ENCODE peak calls at places on chromosomes 7 and 10, in eight cellular contexts. E is H1, X is ovary, B is transverse colon, Y is A549, S is tibial nerve, L is K562, K is suprapubic skin. M is an unnamed sample.

GRCh38 chr10:70582793-70583700 is 19.5 kb downstream of the PRF1 start:
- DNase-seq in Y (no peak), E (no peak), B (no peak), L (no peak), S (no peak), X (no peak), K (no peak), M (no peak)

GRCh38 chr7:94182066-94182465 is 177.9 kb upstream of the BET1 start:
- DNase-seq in L (no peak), E (no peak), Y (peak), B (no peak), S (no peak), X (no peak), K (no peak), M (no peak)

GRCh38 chr10:28677889-28678686 is 767 bp downstream of the BAMBI start:
- DNase-seq in L (peak), E (peak), B (peak), X (peak), S (no peak), Y (no peak), K (peak), M (peak)

GRCh38 chr7:78576196-78576595 is 777.6 kb downstream of the PHTF2 start:
- DNase-seq in K (no peak), Y (no peak), S (no peak), E (no peak), L (no peak), B (no peak), X (no peak), M (no peak)

GRCh38 chr7:23277359-23277989 is 21.7 kb upstream of the MALSU1 start:
- DNase-seq in B (no peak), L (peak), X (no peak), Y (peak), E (no peak), S (peak), K (no peak), M (no peak)

GRCh38 chr10:121722665-121723064 is 124.4 kb upstream of the FGFR2 start:
- DNase-seq in S (no peak), X (no peak), Y (no peak), E (no peak), L (no peak), K (no peak), B (no peak), M (no peak)

GRCh38 chr10:102119417-102120141 is 589 bp downstream of the LDB1 start:
- DNase-seq in B (peak), S (peak), E (peak), K (peak), L (peak), Y (peak), X (peak), M (peak)

GRCh38 chr7:78197447-78197846 is 398.9 kb downstream of the PHTF2 start:
- DNase-seq in B (no peak), S (no peak), K (no peak), Y (no peak), E (no peak), L (no peak), X (no peak), M (no peak)

GRCh38 chr10:117729156-117729555 is 186.6 kb downstream of the EMX2 start:
- DNase-seq in K (no peak), X (no peak), B (no peak), S (no peak), E (no peak), Y (no peak), L (no peak), M (no peak)

GRCh38 chr10:46557319-46558140 is 1.1 kb upstream of the GPRIN2 start:
- DNase-seq in S (peak), E (peak), K (peak), L (no peak), Y (no peak), X (peak), B (peak), M (peak)

GRCh38 chr7:73517241-73517995 is 4.7 kb downstream of the BAZ1B start:
- DNase-seq in S (no peak), K (no peak), E (no peak), L (no peak), X (no peak), B (peak), Y (no peak), M (no peak)

GRCh38 chr10:93827035-93827804 is 66.6 kb upstream of the SLC35G1 start:
- DNase-seq in X (no peak), E (no peak), B (no peak), K (no peak), Y (no peak), S (no peak), L (no peak), M (no peak)

GRCh38 chr10:6399879-6400278 is 180.2 kb downstream of the PRKCQ start:
- DNase-seq in E (no peak), X (no peak), K (no peak), S (no peak), Y (no peak), B (no peak), L (no peak), M (no peak)

GRCh38 chr10:73967022-73967429 is 30.9 kb upstream of the VCL start:
- DNase-seq in Y (no peak), E (peak), S (no peak), B (no peak), L (no peak), K (no peak), X (no peak), M (no peak)

GRCh38 chr10:132162590-132163277 is 24.0 kb upstream of the DPYSL4 start:
- DNase-seq in S (no peak), B (peak), Y (no peak), X (no peak), E (no peak), L (no peak), K (no peak), M (peak)

GRCh38 chr7:130063036-130063435 is 7.3 kb upstream of the KLHDC10 start:
- DNase-seq in K (peak), X (no peak), B (peak), S (no peak), Y (peak), E (peak), L (peak), M (peak)

GRCh38 chr7:120805636-120806388 is 52.1 kb downstream of the TSPAN12 start:
- DNase-seq in Y (peak), E (peak), L (peak), X (peak), B (peak), S (peak), K (no peak), M (peak)

GRCh38 chr7:57646901-57647246 is 196.9 kb downstream of the ZNF716 start:
- DNase-seq in K (no peak), X (no peak), S (no peak), L (no peak), E (no peak), B (no peak), Y (no peak), M (no peak)

GRCh38 chr7:129776397-129776792 is 164.9 kb downstream of the NRF1 start:
- DNase-seq in B (no peak), E (no peak), Y (no peak), K (no peak), L (no peak), S (no peak), X (no peak), M (no peak)

GRCh38 chr7:91243591-91244368 is 20.5 kb upstream of the FZD1 start:
- DNase-seq in E (no peak), Y (no peak), L (no peak), X (no peak), K (no peak), B (no peak), S (no peak), M (no peak)

GRCh38 chr10:112286837-112287818 is 3.9 kb downstream of the TECTB start:
- DNase-seq in E (no peak), L (no peak), K (no peak), S (no peak), B (no peak), X (no peak), Y (no peak), M (peak)

GRCh38 chr7:65454479-65454878 is 80.8 kb downstream of the ZNF92 start:
- DNase-seq in Y (no peak), X (no peak), L (no peak), B (no peak), E (no peak), S (no peak), K (no peak), M (no peak)

GRCh38 chr10:77103213-77103612 is 534.4 kb downstream of the KCNMA1 start:
- DNase-seq in E (no peak), S (no peak), Y (no peak), K (no peak), B (no peak), L (no peak), X (no peak), M (no peak)

GRCh38 chr10:133385214-133385613 is 6.2 kb downstream of the PAOX start:
- DNase-seq in L (no peak), X (no peak), B (no peak), K (peak), S (no peak), E (no peak), Y (no peak), M (no peak)

GRCh38 chr7:102140952-102141370 is 145.7 kb upstream of the SH2B2 start:
- DNase-seq in K (no peak), S (no peak), L (no peak), E (no peak), B (peak), Y (no peak), X (no peak), M (no peak)

GRCh38 chr7:127135871-127136485 is 116.8 kb downstream of the GRM8 start:
- DNase-seq in S (no peak), X (no peak), L (no peak), E (no peak), Y (no peak), K (no peak), B (no peak), M (no peak)

GRCh38 chr10:45000764-45001381 is at the start of gene ZNF22:
- DNase-seq in S (peak), X (peak), B (peak), Y (peak), L (peak), K (no peak), E (peak), M (peak)

GRCh38 chr10:32963102-32963501 is 5.1 kb upstream of the ITGB1 start:
- DNase-seq in X (no peak), S (no peak), L (no peak), E (no peak), Y (peak), K (no peak), B (no peak), M (no peak)

GRCh38 chr10:89633484-89633883 is 11.6 kb downstream of the PANK1 start:
- DNase-seq in Y (peak), X (no peak), K (no peak), L (no peak), S (no peak), B (no peak), E (no peak), M (no peak)

DNA sequence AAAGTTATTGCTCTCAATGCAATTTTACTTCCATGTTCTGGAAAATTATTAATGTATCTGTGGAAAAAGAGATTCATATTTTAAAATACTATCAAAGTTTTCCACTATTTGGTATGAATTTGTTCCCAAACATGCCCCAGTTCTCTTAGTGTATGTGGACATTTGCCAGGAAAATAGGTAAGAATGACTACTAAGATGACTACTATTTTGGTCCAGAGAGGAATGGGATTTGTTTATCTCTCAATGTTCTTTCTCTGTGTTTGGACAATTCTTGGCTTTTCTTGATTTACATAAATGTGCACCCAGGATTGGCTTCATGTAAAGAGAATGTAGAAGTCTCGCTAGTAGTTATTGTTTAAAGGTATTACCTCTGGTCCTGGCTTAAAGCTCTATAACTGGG is 60.3 kb upstream of the POT1 start:
- DNase-seq in E (no peak), X (no peak), B (no peak), S (no peak), K (no peak), Y (no peak), L (no peak), M (no peak)
- TF ChIP-seq EP300 in E (no peak), X (no peak), B (no peak), S (no peak), K (no peak), Y (no peak), L (no peak), M (no peak)

DNA sequence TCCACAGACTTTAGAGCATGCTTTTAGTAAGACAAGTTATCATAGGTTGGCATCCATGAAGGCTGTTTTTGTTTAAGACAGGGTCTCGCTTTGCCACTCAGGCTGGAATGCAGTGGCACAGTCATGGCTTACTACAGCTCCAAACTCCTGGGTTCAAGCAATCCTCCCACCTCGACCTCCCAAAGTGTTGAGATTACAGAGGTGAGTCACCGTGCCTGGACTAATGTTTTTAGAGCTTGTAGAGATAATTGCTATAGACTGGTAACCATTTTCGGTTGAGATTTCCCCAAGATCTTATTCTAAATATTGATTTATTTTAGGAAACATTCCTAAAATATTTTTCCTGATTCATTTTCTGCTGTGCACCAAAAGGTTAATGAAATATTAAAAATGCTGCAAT is 5.4 kb upstream of the ZNF398 start:
- DNase-seq in K (no peak), L (peak), S (no peak), E (no peak), Y (no peak), B (no peak), X (no peak), M (no peak)
- TF ChIP-seq POLR2A in K (no peak), L (no peak), S (no peak), E (no peak), Y (no peak), B (no peak), X (no peak), M (no peak)

DNA sequence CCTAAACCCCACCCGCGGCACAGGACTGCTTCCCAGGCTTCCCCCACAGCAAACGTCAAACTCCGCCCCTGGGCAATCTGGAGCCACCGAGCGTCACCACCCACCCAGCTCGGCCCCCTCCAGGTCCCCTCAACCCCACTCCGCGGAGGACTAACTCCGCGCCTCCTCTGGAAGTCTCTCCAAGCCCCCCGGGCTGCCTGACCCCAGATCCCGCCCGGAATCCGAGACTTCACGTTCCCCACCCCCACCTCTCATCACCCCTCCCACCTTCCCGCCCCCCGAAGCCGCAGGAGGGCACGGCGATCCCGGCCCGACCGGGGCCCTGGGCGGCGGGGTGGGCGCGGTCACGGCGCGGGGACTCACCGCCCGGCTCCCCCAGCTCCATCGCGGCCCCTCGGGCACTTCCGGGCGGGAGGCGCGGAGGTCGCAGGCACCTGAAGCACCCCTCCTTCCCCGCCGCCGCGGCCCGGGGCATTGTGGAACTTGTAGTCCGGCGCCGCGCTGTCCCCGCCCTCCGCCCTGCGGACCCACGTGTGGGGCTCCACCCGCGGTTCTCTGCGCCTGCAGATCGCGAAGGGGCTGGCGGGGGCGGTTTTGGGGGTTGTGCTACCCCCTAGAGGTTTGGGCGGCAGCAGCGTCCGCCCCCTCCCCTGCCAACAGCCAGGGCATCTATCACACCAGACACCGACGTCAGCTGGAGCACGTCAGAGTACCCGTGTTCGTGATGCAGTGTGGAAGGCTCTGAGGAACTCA is at the start of gene TMUB1:
- DNase-seq in Y (peak), B (peak), K (peak), L (peak), S (peak), E (peak), X (peak), M (peak)
- TF ChIP-seq CTCF in Y (no peak), B (no peak), K (no peak), L (no peak), S (no peak), E (no peak), X (no peak), M (no peak)

GRCh38 chr10:54372164-54372563 is 428.9 kb downstream of the PCDH15 start:
- DNase-seq in L (no peak), Y (no peak), S (no peak), K (no peak), B (no peak), X (no peak), E (no peak), M (no peak)

GRCh38 chr10:54363390-54363789 is 437.6 kb downstream of the PCDH15 start:
- DNase-seq in B (no peak), X (no peak), K (no peak), E (no peak), L (no peak), S (no peak), Y (no peak), M (no peak)

GRCh38 chr10:54368984-54369383 is 432.0 kb downstream of the PCDH15 start:
- DNase-seq in E (no peak), X (no peak), Y (peak), K (no peak), L (no peak), S (no peak), B (no peak), M (no peak)
- TF ChIP-seq EP300 in E (no peak), X (no peak), Y (no peak), K (no peak), L (no peak), S (no peak), B (no peak), M (no peak)

DNA sequence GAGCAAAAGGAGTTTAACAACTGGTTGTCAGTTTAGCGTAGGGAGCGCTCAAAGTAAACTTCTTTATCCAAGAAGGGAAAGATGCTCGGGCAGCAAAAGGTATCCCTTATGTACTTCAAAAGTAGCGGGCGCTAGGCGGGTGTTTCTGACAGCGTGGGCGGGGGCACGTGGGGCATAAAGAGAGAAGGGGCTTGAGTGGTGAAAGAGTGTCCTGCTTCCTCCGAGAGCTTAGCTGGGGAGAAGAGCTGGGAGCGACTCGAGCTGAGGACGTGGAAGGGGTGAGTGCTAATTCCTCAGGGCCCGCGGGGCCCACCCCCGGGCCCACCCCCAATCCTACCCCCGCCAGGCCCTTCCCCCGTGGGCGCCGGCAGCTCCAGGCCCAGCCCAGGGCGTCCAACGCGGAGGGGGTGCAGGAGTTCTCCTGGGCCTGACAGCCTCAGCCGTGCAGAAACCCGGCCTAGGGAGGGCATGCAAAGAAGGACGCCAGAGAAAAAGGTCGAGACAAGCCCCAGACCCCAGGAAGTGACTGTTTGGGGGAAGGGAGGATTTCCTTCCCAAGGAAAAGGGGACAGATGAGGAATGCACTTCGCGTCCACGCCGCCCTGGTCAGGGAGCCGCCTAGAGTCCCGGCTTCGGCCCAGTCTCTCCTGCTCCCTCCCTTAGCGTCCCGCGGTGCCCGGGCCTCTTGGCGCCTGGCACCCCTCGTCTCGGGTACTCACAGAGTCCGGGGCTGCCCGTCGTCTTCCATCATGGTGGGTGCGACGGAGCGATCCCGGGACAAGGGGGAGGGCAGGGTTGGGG is 849 bp downstream of the TIAL1 start:
- DNase-seq in X (peak), B (peak), Y (peak), S (peak), K (peak), E (peak), L (peak), M (peak)
- TF ChIP-seq POLR2A in X (no peak), B (no peak), Y (peak), S (no peak), K (no peak), E (no peak), L (no peak), M (no peak)

GRCh38 chr7:151745090-151745638 is 131.8 kb downstream of the PRKAG2 start:
- DNase-seq in K (no peak), L (peak), Y (peak), X (no peak), S (peak), E (no peak), B (peak), M (peak)
- TF ChIP-seq CTCF in K (peak), L (peak), Y (peak), X (no peak), S (no peak), E (no peak), B (peak), M (peak)

GRCh38 chr7:44280993-44281721 is 44.2 kb downstream of the CAMK2B start:
- DNase-seq in K (peak), S (no peak), Y (no peak), L (no peak), X (peak), B (peak), E (peak), M (no peak)
- TF ChIP-seq EP300 in K (no peak), S (no peak), Y (no peak), L (no peak), X (no peak), B (no peak), E (no peak), M (no peak)

DNA sequence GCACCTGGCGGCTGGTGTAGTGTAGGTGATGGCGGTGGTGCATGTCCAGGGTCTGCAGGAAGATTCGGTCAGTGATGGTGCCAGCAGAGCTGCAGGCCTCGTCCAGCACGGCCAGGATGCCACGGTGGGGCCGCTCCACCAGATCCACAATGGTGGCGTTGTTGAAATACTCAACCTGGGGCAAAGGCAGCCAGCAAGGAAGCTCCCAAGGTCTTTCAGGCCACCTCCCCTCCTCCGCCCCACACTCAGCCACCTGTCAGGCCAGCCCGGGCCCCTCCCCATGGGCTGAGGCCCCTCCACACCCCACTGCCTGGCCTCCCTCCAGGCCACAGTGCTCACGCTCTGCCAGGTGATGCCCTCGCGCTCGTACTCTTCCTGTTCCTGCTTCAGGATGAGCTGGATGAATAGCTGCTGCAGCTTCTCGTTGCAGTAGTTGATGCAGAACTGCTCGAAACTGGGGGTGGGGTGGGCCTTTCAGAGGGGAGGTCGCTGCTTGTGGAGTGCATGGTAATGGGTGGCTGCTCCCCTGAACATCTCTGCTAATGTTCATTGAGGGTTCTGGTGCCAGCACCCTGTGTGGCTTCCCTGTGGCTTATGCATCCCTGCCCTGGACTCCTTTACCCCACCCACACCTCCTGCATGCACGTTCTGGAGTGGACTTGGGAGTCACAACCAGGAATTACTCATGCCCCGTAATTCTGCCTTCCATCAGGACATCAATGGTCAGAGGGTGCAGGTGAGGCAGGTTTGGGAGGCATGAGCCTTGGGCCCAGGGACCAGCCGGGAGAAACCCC is 8.9 kb downstream of the MYO1G start:
- DNase-seq in E (no peak), X (no peak), L (no peak), B (peak), S (no peak), K (peak), Y (no peak), M (no peak)
- TF ChIP-seq POLR2A in E (no peak), X (no peak), L (no peak), B (no peak), S (no peak), K (no peak), Y (no peak), M (no peak)

M was measured in stomach.